ENCODE peak calls at places on chromosomes 3 and 15, in five cellular contexts. J is A673, K is kidney, W is lower leg skin, V is HFF-Myc. R is an unnamed sample.

GRCh38 chr15:65902373-65902772 is 33.1 kb downstream of the RAB11A start:
- DNase-seq in J (no peak), K (peak; percentile 80), W (peak; percentile 82), V (no peak), R (peak; percentile 29)

GRCh38 chr15:31802761-31803160 is 227.6 kb upstream of the CHRNA7 start:
- DNase-seq in J (no peak), K (no peak), W (no peak), V (no peak), R (no peak)

GRCh38 chr3:179186426-179186825 is 38.3 kb downstream of the PIK3CA start:
- DNase-seq in J (no peak), K (no peak), W (no peak), V (no peak), R (no peak)

GRCh38 chr3:31576521-31576920 is 43.8 kb downstream of the STT3B start:
- DNase-seq in J (no peak), K (no peak), W (no peak), V (no peak), R (no peak)

GRCh38 chr3:114694251-114694650 is 400.4 kb downstream of the TIGIT start:
- DNase-seq in J (no peak), K (no peak), W (no peak), V (no peak), R (no peak)

GRCh38 chr3:49017978-49018706 is at the start of gene DALRD3:
- DNase-seq in J (peak; percentile 54), K (peak; percentile 88), W (no peak), V (no peak), R (peak; percentile 85)

GRCh38 chr3:196134691-196135090 is 52.8 kb upstream of the TFRC start:
- DNase-seq in J (no peak), K (no peak), W (no peak), V (no peak), R (no peak)

GRCh38 chr3:43389388-43390254 is 103.3 kb downstream of the SNRK start:
- DNase-seq in J (no peak), K (no peak), W (peak; percentile 41), V (no peak), R (peak; percentile 25)

GRCh38 chr15:101170568-101171350 is 81.1 kb downstream of the CHSY1 start:
- DNase-seq in J (no peak), K (no peak), W (no peak), V (no peak), R (peak; percentile 41)

GRCh38 chr3:58352624-58353023 is 19.9 kb downstream of the PXK start:
- DNase-seq in J (no peak), K (no peak), W (no peak), V (no peak), R (no peak)

GRCh38 chr15:28969511-28970085 is 83.8 kb downstream of the APBA2 start:
- DNase-seq in J (no peak), K (no peak), W (no peak), V (no peak), R (no peak)

GRCh38 chr3:197577366-197578074 is 21.8 kb upstream of the BDH1 start:
- DNase-seq in J (no peak), K (no peak), W (no peak), V (no peak), R (no peak)

GRCh38 chr15:63942486-63943365 is 103.6 kb downstream of the DAPK2 start:
- DNase-seq in J (no peak), K (no peak), W (no peak), V (no peak), R (no peak)

GRCh38 chr15:75981149-75981815 is 30.9 kb downstream of the NRG4 start:
- DNase-seq in J (no peak), K (no peak), W (no peak), V (no peak), R (no peak)

GRCh38 chr3:169232863-169233262 is 430.6 kb downstream of the MECOM start:
- DNase-seq in J (peak; percentile 85), K (no peak), W (no peak), V (no peak), R (no peak)

GRCh38 chr15:72319985-72320671 is at the start of gene CELF6:
- DNase-seq in J (peak; percentile 87), K (peak; percentile 93), W (peak; percentile 58), V (no peak), R (peak; percentile 63)

GRCh38 chr15:35550957-35551356 is 5.0 kb upstream of the DPH6 start:
- DNase-seq in J (no peak), K (no peak), W (no peak), V (no peak), R (no peak)
- TF ChIP-seq CTCF in J (no peak), K (no peak), W (no peak), V (no peak), R (no peak)

DNA sequence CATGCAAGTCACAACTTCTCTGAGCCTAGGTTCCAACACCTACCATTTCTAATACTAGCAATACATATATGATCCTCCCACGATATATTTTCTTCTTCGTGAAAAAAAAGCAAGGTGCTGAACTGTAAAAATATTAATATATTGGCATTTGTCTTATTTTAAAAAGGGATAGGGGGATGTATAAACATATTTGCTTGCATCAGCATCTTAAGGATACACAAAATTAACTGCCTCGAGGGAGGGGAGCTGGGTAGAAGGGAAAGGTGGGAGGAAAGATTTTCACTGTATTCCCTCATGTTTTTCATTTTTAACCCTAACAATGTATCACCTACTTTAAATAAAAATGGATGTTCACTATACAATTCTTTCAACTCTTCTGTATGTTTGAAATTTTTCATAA is 1.3 kb downstream of the HACD2 start:
- DNase-seq in J (no peak), K (no peak), W (no peak), V (no peak), R (no peak)
- H3K4me3 ChIP-seq in J (peak overlapping the region; percentile 90), K (no peak overlapping the region), W (no peak overlapping the region), V (peak overlapping the region; percentile 63), R (peak overlapping the region; percentile 80)

GRCh38 chr3:141844812-141845211 is 31.6 kb upstream of the ATP1B3 start:
- DNase-seq in J (no peak), K (no peak), W (no peak), V (no peak), R (no peak)

GRCh38 chr3:141846050-141846433 is 30.4 kb upstream of the ATP1B3 start:
- DNase-seq in J (no peak), K (no peak), W (no peak), V (no peak), R (no peak)

GRCh38 chr3:141844108-141844507 is 32.3 kb upstream of the ATP1B3 start:
- DNase-seq in J (no peak), K (no peak), W (no peak), V (no peak), R (no peak)

GRCh38 chr3:141849056-141849814 is 27.2 kb upstream of the ATP1B3 start:
- DNase-seq in J (no peak), K (no peak), W (no peak), V (no peak), R (no peak)

DNA sequence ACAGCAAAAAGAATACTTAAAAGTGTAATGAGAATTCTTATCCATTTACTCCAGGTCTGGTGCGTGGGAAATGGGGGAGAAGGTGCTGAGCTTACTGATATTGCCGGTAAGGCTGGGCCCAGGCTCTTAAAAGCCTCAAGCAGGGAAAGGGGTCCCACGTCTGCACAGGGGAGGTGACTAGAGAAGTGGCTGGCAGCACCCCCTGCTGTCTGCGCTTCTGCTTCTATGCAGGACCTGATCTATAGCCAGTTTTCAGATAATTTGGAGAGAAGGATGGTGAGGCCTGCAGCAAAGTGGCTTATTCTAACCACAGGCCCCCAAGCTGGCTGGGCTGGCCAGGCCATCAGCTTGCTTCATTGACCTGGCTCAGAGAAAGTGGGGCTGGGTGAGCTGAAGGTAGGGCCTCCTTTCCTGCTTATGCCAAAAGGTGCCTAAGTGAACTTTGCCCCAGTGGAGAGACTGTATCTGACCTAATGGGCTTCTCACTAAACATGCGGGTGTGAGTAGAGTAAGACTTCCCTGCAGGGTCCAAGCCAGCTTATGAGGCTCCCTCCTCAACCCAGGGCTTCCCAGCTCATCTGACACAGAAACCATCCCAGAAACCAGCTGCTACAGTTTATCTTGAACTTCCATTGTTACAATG is 30.9 kb upstream of the ATP1B3 start:
- DNase-seq in J (peak; percentile 23), K (no peak), W (no peak), V (no peak), R (no peak)
- TF ChIP-seq CTCF in J (peak; percentile 37), K (no peak), W (no peak), V (no peak), R (no peak)

DNA sequence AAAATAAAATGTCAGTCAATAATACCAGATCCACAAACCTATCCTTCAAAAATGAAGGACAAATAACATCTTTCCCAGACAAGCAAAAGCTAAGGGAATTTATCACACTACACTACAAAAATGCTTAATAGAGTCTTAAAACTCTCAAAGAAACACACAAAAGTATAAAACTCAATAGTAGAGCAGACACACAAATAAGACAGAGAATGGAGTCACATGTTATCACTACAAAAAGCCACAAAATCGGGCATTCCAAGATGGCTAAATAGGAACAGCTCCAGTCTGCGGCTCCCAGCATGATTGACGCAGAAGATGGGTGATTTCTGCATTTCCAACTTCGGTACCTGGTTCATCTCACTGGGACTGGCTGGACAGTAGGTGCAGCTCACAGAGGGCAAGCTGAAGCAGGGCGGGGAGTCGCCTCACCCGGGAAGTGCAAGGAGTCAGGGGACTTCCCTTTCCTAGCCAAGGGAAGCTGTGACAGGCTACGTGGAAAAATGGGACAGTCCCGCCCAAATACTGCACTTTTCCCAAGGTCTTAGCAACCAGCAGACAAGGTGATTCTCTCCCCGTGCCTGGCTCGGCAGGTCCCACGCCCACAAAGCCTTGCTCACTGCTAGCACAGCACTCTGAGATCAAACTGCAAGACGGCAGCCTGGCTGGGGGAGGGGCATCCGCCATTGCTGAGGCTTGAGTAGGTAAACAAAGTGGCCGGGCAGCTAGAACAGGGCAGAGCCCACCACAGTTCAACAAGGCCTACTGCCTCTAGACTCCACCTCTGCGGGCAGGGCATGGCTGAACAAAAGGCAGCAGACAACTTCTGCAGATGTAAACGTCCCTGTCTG is 46.3 kb downstream of the SENP7 start:
- DNase-seq in J (no peak), K (peak; percentile 61), W (no peak), V (no peak), R (no peak)
- H3K4me3 ChIP-seq in J (no peak overlapping the region), K (peak overlapping the region; percentile 72), W (no peak overlapping the region), V (no peak overlapping the region), R (no peak overlapping the region)

GRCh38 chr3:71069797-71070196 is 513.7 kb downstream of the FOXP1 start:
- DNase-seq in J (peak; percentile 71), K (no peak), W (peak; percentile 85), V (no peak), R (peak; percentile 59)
- TF ChIP-seq CTCF in J (peak; percentile 51), K (peak; percentile 32), W (peak; percentile 15), V (peak; percentile 47), R (no peak)

DNA sequence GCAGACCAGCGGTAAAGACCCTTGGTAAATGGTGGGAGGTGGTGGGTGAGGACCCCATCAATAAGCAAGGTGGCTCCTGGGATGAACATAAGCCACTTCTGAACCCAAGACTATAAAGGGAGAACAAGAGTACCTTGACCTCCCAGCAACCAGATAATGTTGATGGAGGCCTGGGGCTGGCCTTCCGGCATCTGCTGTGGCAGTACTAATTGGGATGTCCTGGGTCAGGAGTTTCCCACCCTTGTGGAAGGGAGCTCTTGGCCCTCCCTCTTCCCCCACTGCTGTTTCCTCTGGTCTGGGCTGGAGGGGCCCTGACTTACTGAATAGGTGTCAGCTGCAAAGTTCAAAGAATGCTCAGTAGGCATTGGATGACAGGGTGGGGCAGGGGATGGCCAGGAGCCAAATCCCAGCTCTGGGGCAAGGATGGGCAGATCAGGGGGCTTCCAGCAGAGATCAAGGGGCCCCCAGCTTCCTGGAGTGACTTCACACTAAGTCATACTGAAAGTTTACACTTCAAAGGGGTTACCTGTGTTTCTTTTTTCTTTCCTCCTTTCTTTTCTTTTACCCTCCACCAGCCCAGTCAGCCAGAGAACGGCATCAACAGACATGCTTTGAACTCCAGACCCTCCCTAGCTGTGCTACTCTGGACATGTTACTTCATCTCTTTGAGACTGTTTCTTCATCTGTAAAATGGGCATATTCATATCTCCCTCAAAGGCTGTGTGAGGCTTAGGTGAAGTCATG is 1.6 kb downstream of the RBP1 start:
- DNase-seq in J (no peak), K (no peak), W (no peak), V (no peak), R (no peak)
- H3K4me3 ChIP-seq in J (no peak overlapping the region), K (no peak overlapping the region), W (no peak overlapping the region), V (no peak overlapping the region), R (no peak overlapping the region)

GRCh38 chr3:186722457-186722856 is 5.3 kb downstream of the KNG1 start:
- DNase-seq in J (peak; percentile 6), K (no peak), W (no peak), V (no peak), R (no peak)
- TF ChIP-seq CTCF in J (peak; percentile 29), K (no peak), W (no peak), V (peak; percentile 12), R (peak; percentile 27)